ENCODE peak calls at places on chromosomes 13 and 19, in seven cellular contexts. X is mucosa of descending colon; D is cardiac fibroblast; T is neuronal stem cell; W is foreskin fibroblast; V is left ventricle myocardium inferior; L is CD8-positive, alpha-beta memory T cell. O is an unnamed sample.

GRCh38 chr19:58407658-58408151 is 744 bp upstream of the ZNF584 start:
- DNase-seq in X (no peak), D (no peak), T (no peak), W (no peak), V (no peak), L (no peak), O (no peak)

GRCh38 chr19:48368942-48369341 is 4.8 kb downstream of the SYNGR4 start:
- DNase-seq in X (peak; percentile 86), D (no peak), T (no peak), W (no peak), V (no peak), L (no peak), O (no peak)

GRCh38 chr13:113802090-113802531 is 43.1 kb downstream of the TMEM255B start:
- DNase-seq in X (no peak), D (peak; percentile 83), T (peak; percentile 30), W (peak; percentile 84), V (peak; percentile 61), L (no peak), O (peak; percentile 68)

GRCh38 chr13:87355451-87355850 is 315.7 kb upstream of the SLITRK5 start:
- DNase-seq in X (no peak), D (no peak), T (no peak), W (no peak), V (no peak), L (no peak), O (no peak)

GRCh38 chr13:73984949-73985691 is 149.1 kb downstream of the KLF12 start:
- DNase-seq in X (no peak), D (peak; percentile 54), T (no peak), W (no peak), V (peak; percentile 17), L (peak; percentile 61), O (no peak)

GRCh38 chr19:23393121-23393520 is 2.1 kb downstream of the ZNF91 start:
- DNase-seq in X (no peak), D (peak; percentile 2), T (no peak), W (no peak), V (no peak), L (no peak), O (no peak)

GRCh38 chr19:51075998-51076397 is 6.7 kb downstream of the KLK14 start:
- DNase-seq in X (no peak), D (no peak), T (no peak), W (no peak), V (no peak), L (no peak), O (no peak)

GRCh38 chr19:6042776-6043726 is 65.1 kb upstream of the RANBP3 start:
- DNase-seq in X (no peak), D (no peak), T (no peak), W (no peak), V (no peak), L (no peak), O (no peak)

GRCh38 chr13:46554971-46555370 is 2.0 kb downstream of the LRCH1 start:
- DNase-seq in X (no peak), D (peak; percentile 29), T (no peak), W (no peak), V (no peak), L (no peak), O (no peak)

GRCh38 chr19:40147693-40148347 is 43.4 kb upstream of the MAP3K10 start:
- DNase-seq in X (peak; percentile 27), D (peak; percentile 73), T (no peak), W (peak; percentile 48), V (no peak), L (no peak), O (no peak)

GRCh38 chr19:47729799-47730520 is 15.4 kb upstream of the NOP53 start:
- DNase-seq in X (peak; percentile 60), D (peak; percentile 68), T (no peak), W (no peak), V (peak; percentile 74), L (no peak), O (peak; percentile 63)

GRCh38 chr19:19475845-19476828 is 39.2 kb downstream of the TSSK6 start:
- DNase-seq in X (no peak), D (peak; percentile 54), T (no peak), W (no peak), V (no peak), L (no peak), O (no peak)

GRCh38 chr13:86986448-86986847 is 684.7 kb upstream of the SLITRK5 start:
- DNase-seq in X (no peak), D (peak; percentile 3), T (peak; percentile 52), W (no peak), V (no peak), L (no peak), O (no peak)

GRCh38 chr13:24104723-24105122 is 55.8 kb upstream of the SPATA13 start:
- DNase-seq in X (no peak), D (no peak), T (no peak), W (no peak), V (no peak), L (no peak), O (no peak)

GRCh38 chr19:15680923-15681322 is 8.0 kb downstream of the CYP4F12 start:
- DNase-seq in X (no peak), D (no peak), T (no peak), W (no peak), V (no peak), L (no peak), O (no peak)

GRCh38 chr13:74204606-74205312 is 70.6 kb upstream of the KLF12 start:
- DNase-seq in X (no peak), D (no peak), T (no peak), W (no peak), V (no peak), L (no peak), O (no peak)

GRCh38 chr19:1513492-1514294 is 874 bp upstream of the ADAMTSL5 start:
- DNase-seq in X (peak; percentile 78), D (peak; percentile 64), T (no peak), W (peak; percentile 42), V (peak; percentile 42), L (peak; percentile 55), O (no peak)

GRCh38 chr13:54640719-54641118 is 1612.1 kb downstream of the OLFM4 start:
- DNase-seq in X (no peak), D (no peak), T (no peak), W (no peak), V (no peak), L (no peak), O (no peak)

DNA sequence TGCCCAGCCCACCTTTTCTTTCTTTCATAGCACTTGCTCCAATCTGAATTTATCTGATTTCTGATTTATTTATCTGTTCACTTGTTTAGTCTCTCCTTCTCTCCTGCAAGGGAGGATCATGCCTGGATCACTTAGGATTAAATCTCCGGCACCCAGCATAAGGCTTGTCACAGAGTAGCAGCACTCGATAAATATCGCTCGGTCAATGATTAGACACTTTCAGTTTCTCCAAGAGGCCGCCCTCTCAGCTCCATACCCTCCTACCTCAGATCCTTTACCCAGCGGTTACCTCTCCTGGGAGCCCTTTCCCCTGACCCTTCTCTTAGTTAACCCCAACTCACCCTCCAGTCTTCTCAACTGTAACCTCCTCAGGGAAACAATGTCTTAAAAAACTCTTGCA is 1.4 kb downstream of the CLIP3 start:
- DNase-seq in X (no peak), D (no peak), T (no peak), W (no peak), V (no peak), L (no peak), O (no peak)
- H3K4me3 ChIP-seq in X (no peak overlapping the region), D (no peak overlapping the region), T (no peak overlapping the region), W (peak overlapping the region; percentile 97), V (no peak overlapping the region), L (no peak overlapping the region), O (no peak overlapping the region)

GRCh38 chr13:48492123-48493075 is 40.5 kb downstream of the RCBTB2 start:
- DNase-seq in X (peak; percentile 63), D (peak; percentile 88), T (no peak), W (peak; percentile 74), V (peak; percentile 82), L (peak; percentile 77), O (peak; percentile 27)
- H3K4me3 ChIP-seq in X (no peak overlapping the region), D (peak overlapping the region; percentile 41), T (no peak overlapping the region), W (peak overlapping the region; percentile 28), V (peak overlapping the region; percentile 51), L (peak overlapping the region; percentile 84), O (peak overlapping the region; percentile 1)

GRCh38 chr13:52359534-52359933 is 46.4 kb downstream of the THSD1 start:
- DNase-seq in X (no peak), D (peak; percentile 70), T (no peak), W (no peak), V (no peak), L (no peak), O (no peak)
- H3K4me3 ChIP-seq in X (no peak overlapping the region), D (no peak overlapping the region), T (no peak overlapping the region), W (no peak overlapping the region), V (no peak overlapping the region), L (no peak overlapping the region), O (no peak overlapping the region)

GRCh38 chr19:14102756-14103155 is 12.2 kb upstream of the SAMD1 start:
- DNase-seq in X (no peak), D (no peak), T (no peak), W (no peak), V (no peak), L (no peak), O (no peak)

GRCh38 chr19:14102102-14102696 is 11.6 kb upstream of the SAMD1 start:
- DNase-seq in X (no peak), D (peak; percentile 33), T (no peak), W (no peak), V (no peak), L (no peak), O (no peak)

GRCh38 chr19:14105680-14106079 is 11.9 kb downstream of the PRKACA start:
- DNase-seq in X (no peak), D (no peak), T (no peak), W (no peak), V (no peak), L (no peak), O (no peak)

GRCh38 chr19:14101003-14101545 is 10.5 kb upstream of the SAMD1 start:
- DNase-seq in X (no peak), D (no peak), T (no peak), W (no peak), V (no peak), L (no peak), O (no peak)

GRCh38 chr19:14103310-14103709 is 12.8 kb upstream of the SAMD1 start:
- DNase-seq in X (no peak), D (no peak), T (no peak), W (no peak), V (no peak), L (no peak), O (no peak)
- H3K4me3 ChIP-seq in X (no peak overlapping the region), D (no peak overlapping the region), T (no peak overlapping the region), W (no peak overlapping the region), V (no peak overlapping the region), L (no peak overlapping the region), O (no peak overlapping the region)

DNA sequence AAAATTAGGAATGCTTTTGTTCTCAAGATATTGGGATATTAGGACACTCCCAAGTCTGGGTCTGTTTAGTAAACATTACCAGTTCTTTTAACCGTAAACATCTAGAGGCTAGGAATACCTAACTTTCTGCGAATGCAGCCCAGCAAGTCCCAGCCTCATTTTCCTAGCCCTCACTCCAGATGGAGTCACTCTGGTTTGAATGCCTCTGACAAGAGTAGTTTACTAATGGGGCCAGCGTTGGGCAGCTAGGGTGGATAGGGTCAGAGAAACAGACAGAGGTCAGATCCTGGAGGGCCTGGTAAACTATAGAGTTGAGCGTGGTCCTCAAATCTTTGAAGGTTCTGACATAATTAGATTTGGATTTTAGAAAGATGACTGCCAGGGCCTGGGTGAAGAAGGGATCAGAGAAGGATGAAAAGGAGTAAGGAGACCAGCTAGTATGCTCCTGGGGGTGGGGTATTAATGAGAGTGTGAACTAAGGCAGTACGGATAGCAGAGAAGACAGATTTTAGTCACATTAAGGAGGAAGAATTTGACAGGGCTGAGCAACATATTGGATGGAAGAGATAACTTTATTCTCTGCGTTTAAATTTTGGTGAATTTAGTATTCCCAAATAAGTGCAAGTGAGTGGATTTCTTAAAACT is 53.7 kb downstream of the WDFY2 start:
- DNase-seq in X (no peak), D (no peak), T (peak; percentile 43), W (no peak), V (no peak), L (no peak), O (no peak)
- H3K4me3 ChIP-seq in X (no peak overlapping the region), D (no peak overlapping the region), T (peak overlapping the region; percentile 8), W (no peak overlapping the region), V (no peak overlapping the region), L (no peak overlapping the region), O (no peak overlapping the region)